ENCODE peak calls at places on chromosomes 4 and X, in five cellular contexts. One of them, this sample, is unnamed. For H3K36me3, the result is how much of the 10 kb centered on the place peaks cover.

GRCh38 chr4:176377705-176378302 is 58.0 kb downstream of the SPCS3 start:
- DNase-seq in endothelial cell of umbilical vein: peak
- DNase-seq in K562: peak
- DNase-seq in GM23338: peak
- DNase-seq in mesenchymal stem cell: no peak
- DNase-seq in this sample: peak

GRCh38 chr4:19728773-19729172 is 522.9 kb upstream of the SLIT2 start:
- DNase-seq in endothelial cell of umbilical vein: no peak
- DNase-seq in K562: no peak
- DNase-seq in GM23338: no peak
- DNase-seq in mesenchymal stem cell: no peak
- DNase-seq in this sample: no peak

GRCh38 chrX:46477435-46477834 is 67.8 kb downstream of the ZNF674 start:
- DNase-seq in endothelial cell of umbilical vein: peak
- DNase-seq in K562: no peak
- DNase-seq in GM23338: no peak
- DNase-seq in mesenchymal stem cell: no peak
- DNase-seq in this sample: peak

GRCh38 chr4:91427171-91427570 is 876.6 kb upstream of the GRID2 start:
- DNase-seq in endothelial cell of umbilical vein: no peak
- DNase-seq in K562: no peak
- DNase-seq in GM23338: no peak
- DNase-seq in mesenchymal stem cell: no peak
- DNase-seq in this sample: no peak

GRCh38 chrX:44011505-44011904 is 38.3 kb upstream of the NDP start:
- DNase-seq in endothelial cell of umbilical vein: no peak
- DNase-seq in K562: no peak
- DNase-seq in GM23338: no peak
- DNase-seq in mesenchymal stem cell: no peak
- DNase-seq in this sample: no peak

GRCh38 chrX:122113376-122113775 is 1066.0 kb downstream of the GLUD2 start:
- DNase-seq in endothelial cell of umbilical vein: no peak
- DNase-seq in K562: no peak
- DNase-seq in GM23338: peak
- DNase-seq in mesenchymal stem cell: no peak
- DNase-seq in this sample: no peak

GRCh38 chr4:40462326-40462725 is 127.2 kb downstream of the CHRNA9 start:
- DNase-seq in endothelial cell of umbilical vein: no peak
- DNase-seq in K562: no peak
- DNase-seq in GM23338: peak
- DNase-seq in mesenchymal stem cell: no peak
- DNase-seq in this sample: no peak

GRCh38 chrX:18558799-18559198 is 113.1 kb downstream of the RS1 start:
- DNase-seq in endothelial cell of umbilical vein: no peak
- DNase-seq in K562: no peak
- DNase-seq in GM23338: no peak
- DNase-seq in mesenchymal stem cell: no peak
- DNase-seq in this sample: peak

GRCh38 chrX:19017271-19017670 is 33.4 kb upstream of the PHKA2 start:
- DNase-seq in endothelial cell of umbilical vein: no peak
- DNase-seq in K562: peak
- DNase-seq in GM23338: peak
- DNase-seq in mesenchymal stem cell: peak
- DNase-seq in this sample: peak

GRCh38 chrX:68669094-68669830 is 21.8 kb downstream of the STARD8 start:
- DNase-seq in endothelial cell of umbilical vein: no peak
- DNase-seq in K562: no peak
- DNase-seq in GM23338: peak
- DNase-seq in mesenchymal stem cell: no peak
- DNase-seq in this sample: no peak

GRCh38 chr4:155339588-155339987 is 37.2 kb downstream of the MAP9 start:
- DNase-seq in endothelial cell of umbilical vein: no peak
- DNase-seq in K562: no peak
- DNase-seq in GM23338: no peak
- DNase-seq in mesenchymal stem cell: no peak
- DNase-seq in this sample: no peak

GRCh38 chr4:8607603-8608481 is 15.3 kb downstream of the CPZ start:
- DNase-seq in endothelial cell of umbilical vein: peak
- DNase-seq in K562: peak
- DNase-seq in GM23338: peak
- DNase-seq in mesenchymal stem cell: peak
- DNase-seq in this sample: peak

GRCh38 chr4:27807207-27807606 is 946.6 kb downstream of the STIM2 start:
- DNase-seq in endothelial cell of umbilical vein: no peak
- DNase-seq in K562: no peak
- DNase-seq in GM23338: no peak
- DNase-seq in mesenchymal stem cell: peak
- DNase-seq in this sample: no peak

GRCh38 chr4:141132689-141133145 is 552 bp downstream of the RNF150 start:
- DNase-seq in endothelial cell of umbilical vein: no peak
- DNase-seq in K562: no peak
- DNase-seq in GM23338: peak
- DNase-seq in mesenchymal stem cell: peak
- DNase-seq in this sample: peak

GRCh38 chr4:108213308-108213707 is 44.6 kb upstream of the LEF1 start:
- DNase-seq in endothelial cell of umbilical vein: no peak
- DNase-seq in K562: no peak
- DNase-seq in GM23338: no peak
- DNase-seq in mesenchymal stem cell: no peak
- DNase-seq in this sample: no peak

DNA sequence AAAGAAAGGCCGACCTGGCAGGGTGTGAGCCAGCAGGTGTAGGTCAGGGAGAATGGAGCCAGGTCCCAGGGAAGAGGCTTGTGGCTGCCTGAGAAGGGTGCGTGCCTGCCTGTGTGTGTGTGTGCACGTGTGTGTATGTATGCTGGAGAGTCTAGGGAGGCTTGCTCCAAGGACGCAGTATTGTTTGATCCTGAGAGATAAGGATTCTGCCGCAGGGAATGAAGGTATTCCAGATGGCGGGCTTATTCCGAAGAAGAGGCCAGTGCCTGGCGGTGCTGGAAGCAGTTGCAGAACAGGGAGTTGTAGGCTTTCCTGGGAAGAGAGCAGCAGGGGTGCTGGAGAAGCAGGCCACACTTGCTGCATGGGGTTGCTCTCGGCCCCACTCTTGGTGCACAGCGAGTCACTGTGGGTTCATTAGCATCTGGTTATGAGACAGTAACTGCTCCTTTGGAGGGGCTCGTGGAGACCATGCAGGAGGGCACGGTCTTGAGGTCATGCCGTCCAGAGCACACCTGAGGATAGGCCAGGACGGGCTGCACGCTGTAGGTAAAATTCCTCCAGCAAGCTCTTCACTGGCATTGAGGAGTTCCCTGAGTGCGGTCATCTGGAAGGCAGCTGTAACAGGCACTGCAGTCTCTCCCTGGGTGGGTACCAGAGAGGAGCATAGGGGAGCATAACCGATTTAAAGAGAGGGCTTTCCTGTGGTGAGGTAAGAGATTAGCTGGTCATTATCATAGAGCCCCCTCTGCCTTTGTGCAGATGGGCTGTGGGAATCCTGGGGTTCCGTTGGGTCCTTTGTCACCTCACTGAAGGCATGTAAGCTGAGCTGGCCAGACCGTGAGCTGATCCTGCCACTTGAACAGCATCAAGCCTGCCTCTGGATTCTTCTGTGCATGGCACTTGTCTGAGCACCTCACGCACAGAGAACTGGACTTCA is 29.9 kb upstream of the MSANTD1 start:
- DNase-seq in endothelial cell of umbilical vein: no peak
- DNase-seq in K562: no peak
- DNase-seq in GM23338: no peak
- DNase-seq in mesenchymal stem cell: no peak
- DNase-seq in this sample: peak
- H3K36me3 ChIP-seq in endothelial cell of umbilical vein: half or more
- H3K36me3 ChIP-seq in K562: half or more
- H3K36me3 ChIP-seq in GM23338: under half
- H3K36me3 ChIP-seq in mesenchymal stem cell: half or more
- H3K36me3 ChIP-seq in this sample: half or more

GRCh38 chr4:83284161-83285021 is at the start of gene COQ2:
- DNase-seq in endothelial cell of umbilical vein: peak
- DNase-seq in K562: peak
- DNase-seq in GM23338: peak
- DNase-seq in mesenchymal stem cell: peak
- DNase-seq in this sample: peak

GRCh38 chr4:83285022-83285387 is 407 bp upstream of the COQ2 start:
- DNase-seq in endothelial cell of umbilical vein: peak
- DNase-seq in K562: peak
- DNase-seq in GM23338: peak
- DNase-seq in mesenchymal stem cell: peak
- DNase-seq in this sample: no peak

GRCh38 chr4:83281326-83281725 is 3.3 kb downstream of the COQ2 start:
- DNase-seq in endothelial cell of umbilical vein: no peak
- DNase-seq in K562: no peak
- DNase-seq in GM23338: peak
- DNase-seq in mesenchymal stem cell: peak
- DNase-seq in this sample: no peak

GRCh38 chr4:83276299-83277040 is 8.1 kb downstream of the COQ2 start:
- DNase-seq in endothelial cell of umbilical vein: no peak
- DNase-seq in K562: no peak
- DNase-seq in GM23338: no peak
- DNase-seq in mesenchymal stem cell: no peak
- DNase-seq in this sample: no peak

GRCh38 chr4:83282049-83282535 is 2.5 kb downstream of the COQ2 start:
- DNase-seq in endothelial cell of umbilical vein: peak
- DNase-seq in K562: peak
- DNase-seq in GM23338: peak
- DNase-seq in mesenchymal stem cell: peak
- DNase-seq in this sample: peak
- H2AFZ ChIP-seq in endothelial cell of umbilical vein: no peak
- H2AFZ ChIP-seq in K562: peak
- H2AFZ ChIP-seq in GM23338: no peak
- H2AFZ ChIP-seq in mesenchymal stem cell: no peak
- H2AFZ ChIP-seq in this sample: no peak

GRCh38 chrX:124086411-124086810 is 124.9 kb downstream of the STAG2 start:
- DNase-seq in endothelial cell of umbilical vein: no peak
- DNase-seq in K562: no peak
- DNase-seq in GM23338: no peak
- DNase-seq in mesenchymal stem cell: no peak
- DNase-seq in this sample: no peak
- H3K36me3 ChIP-seq in endothelial cell of umbilical vein: under half
- H3K36me3 ChIP-seq in K562: half or more
- H3K36me3 ChIP-seq in GM23338: under half
- H3K36me3 ChIP-seq in mesenchymal stem cell: under half
- H3K36me3 ChIP-seq in this sample: under half

GRCh38 chr4:76624271-76624681 is 189.2 kb downstream of the SHROOM3 start:
- DNase-seq in endothelial cell of umbilical vein: no peak
- DNase-seq in K562: no peak
- DNase-seq in GM23338: peak
- DNase-seq in mesenchymal stem cell: peak
- DNase-seq in this sample: peak
- H2AFZ ChIP-seq in endothelial cell of umbilical vein: no peak
- H2AFZ ChIP-seq in K562: no peak
- H2AFZ ChIP-seq in GM23338: no peak
- H2AFZ ChIP-seq in mesenchymal stem cell: no peak
- H2AFZ ChIP-seq in this sample: peak

DNA sequence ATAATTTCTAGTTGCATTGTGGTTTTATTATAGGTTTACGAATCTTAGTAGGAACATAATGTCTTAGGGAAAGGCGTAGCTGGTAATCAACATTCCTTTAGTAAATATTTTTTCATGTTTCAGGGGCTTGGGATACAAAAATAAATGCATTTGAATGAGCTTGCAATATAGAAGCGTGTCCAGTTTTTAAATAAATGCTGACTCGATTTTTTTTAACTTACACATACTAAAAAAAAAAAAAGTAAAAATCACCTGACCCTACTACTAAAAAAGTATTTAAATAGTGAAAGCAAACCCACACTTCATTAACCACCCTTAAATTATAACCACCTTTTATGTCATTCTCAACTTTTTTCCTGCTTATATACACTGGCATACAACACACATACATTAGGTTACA is 29.6 kb downstream of the SMARCAD1 start:
- DNase-seq in endothelial cell of umbilical vein: no peak
- DNase-seq in K562: no peak
- DNase-seq in GM23338: no peak
- DNase-seq in mesenchymal stem cell: no peak
- DNase-seq in this sample: no peak
- H3K36me3 ChIP-seq in endothelial cell of umbilical vein: under half
- H3K36me3 ChIP-seq in K562: half or more
- H3K36me3 ChIP-seq in GM23338: under half
- H3K36me3 ChIP-seq in mesenchymal stem cell: under half
- H3K36me3 ChIP-seq in this sample: under half

GRCh38 chr4:38940476-38940875 is 72.9 kb downstream of the FAM114A1 start:
- DNase-seq in endothelial cell of umbilical vein: no peak
- DNase-seq in K562: no peak
- DNase-seq in GM23338: no peak
- DNase-seq in mesenchymal stem cell: no peak
- DNase-seq in this sample: no peak
- H2AFZ ChIP-seq in endothelial cell of umbilical vein: no peak
- H2AFZ ChIP-seq in K562: no peak
- H2AFZ ChIP-seq in GM23338: no peak
- H2AFZ ChIP-seq in mesenchymal stem cell: no peak
- H2AFZ ChIP-seq in this sample: no peak

GRCh38 chr4:142369141-142369540 is 477.0 kb downstream of the INPP4B start:
- DNase-seq in endothelial cell of umbilical vein: no peak
- DNase-seq in K562: no peak
- DNase-seq in GM23338: no peak
- DNase-seq in mesenchymal stem cell: no peak
- DNase-seq in this sample: no peak

GRCh38 chr4:142363686-142364085 is 482.4 kb downstream of the INPP4B start:
- DNase-seq in endothelial cell of umbilical vein: no peak
- DNase-seq in K562: no peak
- DNase-seq in GM23338: no peak
- DNase-seq in mesenchymal stem cell: no peak
- DNase-seq in this sample: no peak

GRCh38 chr4:142367326-142368188 is 478.5 kb downstream of the INPP4B start:
- DNase-seq in endothelial cell of umbilical vein: peak
- DNase-seq in K562: no peak
- DNase-seq in GM23338: no peak
- DNase-seq in mesenchymal stem cell: no peak
- DNase-seq in this sample: no peak

GRCh38 chr4:142365386-142365785 is 480.7 kb downstream of the INPP4B start:
- DNase-seq in endothelial cell of umbilical vein: no peak
- DNase-seq in K562: no peak
- DNase-seq in GM23338: no peak
- DNase-seq in mesenchymal stem cell: no peak
- DNase-seq in this sample: no peak

GRCh38 chr4:142366821-142367220 is 479.3 kb downstream of the INPP4B start:
- DNase-seq in endothelial cell of umbilical vein: no peak
- DNase-seq in K562: no peak
- DNase-seq in GM23338: peak
- DNase-seq in mesenchymal stem cell: peak
- DNase-seq in this sample: no peak
- H3K36me3 ChIP-seq in endothelial cell of umbilical vein: under half
- H3K36me3 ChIP-seq in K562: under half
- H3K36me3 ChIP-seq in GM23338: under half
- H3K36me3 ChIP-seq in mesenchymal stem cell: under half
- H3K36me3 ChIP-seq in this sample: under half